ENCODE peak calls at places on chromosome 1, in six cellular contexts. One of them, this sample, is unnamed.

GRCh38 chr1:156154317-156154749 is 948 bp downstream of the SEMA4A start:
- DNase-seq in IMR-90: no peak
- DNase-seq in HepG2: no peak
- DNase-seq in A549: no peak
- DNase-seq in HCT116: no peak
- DNase-seq in SK-N-SH: no peak
- DNase-seq in this sample: no peak

GRCh38 chr1:212635141-212635601 is 26.6 kb downstream of the ATF3 start:
- DNase-seq in IMR-90: peak; percentile 74
- DNase-seq in HepG2: no peak
- DNase-seq in A549: no peak
- DNase-seq in HCT116: no peak
- DNase-seq in SK-N-SH: no peak
- DNase-seq in this sample: no peak

GRCh38 chr1:3004285-3005205 is 16.7 kb upstream of the ACTRT2 start:
- DNase-seq in IMR-90: no peak
- DNase-seq in HepG2: no peak
- DNase-seq in A549: no peak
- DNase-seq in HCT116: no peak
- DNase-seq in SK-N-SH: no peak
- DNase-seq in this sample: no peak

GRCh38 chr1:201751872-201752271 is 77.1 kb upstream of the IPO9 start:
- DNase-seq in IMR-90: peak; percentile 49
- DNase-seq in HepG2: peak; percentile 58
- DNase-seq in A549: no peak
- DNase-seq in HCT116: no peak
- DNase-seq in SK-N-SH: no peak
- DNase-seq in this sample: no peak

GRCh38 chr1:150072959-150073358 is 5.4 kb downstream of the VPS45 start:
- DNase-seq in IMR-90: peak; percentile 55
- DNase-seq in HepG2: no peak
- DNase-seq in A549: peak; percentile 19
- DNase-seq in HCT116: peak; percentile 12
- DNase-seq in SK-N-SH: peak; percentile 26
- DNase-seq in this sample: no peak

GRCh38 chr1:33220701-33221384 is 35.4 kb upstream of the ZNF362 start:
- DNase-seq in IMR-90: no peak
- DNase-seq in HepG2: no peak
- DNase-seq in A549: no peak
- DNase-seq in HCT116: peak; percentile 28
- DNase-seq in SK-N-SH: no peak
- DNase-seq in this sample: no peak

GRCh38 chr1:67559222-67559700 is 125.7 kb upstream of the GADD45A start:
- DNase-seq in IMR-90: peak; percentile 64
- DNase-seq in HepG2: no peak
- DNase-seq in A549: peak; percentile 30
- DNase-seq in HCT116: no peak
- DNase-seq in SK-N-SH: no peak
- DNase-seq in this sample: no peak

GRCh38 chr1:230327892-230328284 is 98.2 kb downstream of the PGBD5 start:
- DNase-seq in IMR-90: no peak
- DNase-seq in HepG2: no peak
- DNase-seq in A549: peak; percentile 28
- DNase-seq in HCT116: no peak
- DNase-seq in SK-N-SH: no peak
- DNase-seq in this sample: no peak

GRCh38 chr1:110765640-110766335 is 91.0 kb upstream of the KCNA3 start:
- DNase-seq in IMR-90: peak; percentile 62
- DNase-seq in HepG2: peak; percentile 25
- DNase-seq in A549: peak; percentile 38
- DNase-seq in HCT116: peak; percentile 10
- DNase-seq in SK-N-SH: peak; percentile 63
- DNase-seq in this sample: no peak

GRCh38 chr1:13593511-13594131 is 10.0 kb downstream of the PDPN start:
- DNase-seq in IMR-90: peak; percentile 36
- DNase-seq in HepG2: no peak
- DNase-seq in A549: no peak
- DNase-seq in HCT116: no peak
- DNase-seq in SK-N-SH: no peak
- DNase-seq in this sample: no peak

GRCh38 chr1:38204698-38205097 is 158.1 kb upstream of the POU3F1 start:
- DNase-seq in IMR-90: no peak
- DNase-seq in HepG2: no peak
- DNase-seq in A549: no peak
- DNase-seq in HCT116: no peak
- DNase-seq in SK-N-SH: no peak
- DNase-seq in this sample: no peak

GRCh38 chr1:180636138-180636537 is 4.3 kb downstream of the XPR1 start:
- DNase-seq in IMR-90: peak; percentile 26
- DNase-seq in HepG2: no peak
- DNase-seq in A549: peak; percentile 35
- DNase-seq in HCT116: no peak
- DNase-seq in SK-N-SH: no peak
- DNase-seq in this sample: no peak

GRCh38 chr1:37865348-37866119 is 6.1 kb upstream of the MTF1 start:
- DNase-seq in IMR-90: peak; percentile 34
- DNase-seq in HepG2: no peak
- DNase-seq in A549: no peak
- DNase-seq in HCT116: peak; percentile 67
- DNase-seq in SK-N-SH: no peak
- DNase-seq in this sample: no peak

GRCh38 chr1:116919802-116920201 is 10.1 kb downstream of the PTGFRN start:
- DNase-seq in IMR-90: no peak
- DNase-seq in HepG2: peak; percentile 18
- DNase-seq in A549: no peak
- DNase-seq in HCT116: no peak
- DNase-seq in SK-N-SH: peak; percentile 37
- DNase-seq in this sample: no peak

GRCh38 chr1:43844114-43844513 is 89.5 kb upstream of the ARTN start:
- DNase-seq in IMR-90: no peak
- DNase-seq in HepG2: no peak
- DNase-seq in A549: peak; percentile 12
- DNase-seq in HCT116: no peak
- DNase-seq in SK-N-SH: no peak
- DNase-seq in this sample: no peak

DNA sequence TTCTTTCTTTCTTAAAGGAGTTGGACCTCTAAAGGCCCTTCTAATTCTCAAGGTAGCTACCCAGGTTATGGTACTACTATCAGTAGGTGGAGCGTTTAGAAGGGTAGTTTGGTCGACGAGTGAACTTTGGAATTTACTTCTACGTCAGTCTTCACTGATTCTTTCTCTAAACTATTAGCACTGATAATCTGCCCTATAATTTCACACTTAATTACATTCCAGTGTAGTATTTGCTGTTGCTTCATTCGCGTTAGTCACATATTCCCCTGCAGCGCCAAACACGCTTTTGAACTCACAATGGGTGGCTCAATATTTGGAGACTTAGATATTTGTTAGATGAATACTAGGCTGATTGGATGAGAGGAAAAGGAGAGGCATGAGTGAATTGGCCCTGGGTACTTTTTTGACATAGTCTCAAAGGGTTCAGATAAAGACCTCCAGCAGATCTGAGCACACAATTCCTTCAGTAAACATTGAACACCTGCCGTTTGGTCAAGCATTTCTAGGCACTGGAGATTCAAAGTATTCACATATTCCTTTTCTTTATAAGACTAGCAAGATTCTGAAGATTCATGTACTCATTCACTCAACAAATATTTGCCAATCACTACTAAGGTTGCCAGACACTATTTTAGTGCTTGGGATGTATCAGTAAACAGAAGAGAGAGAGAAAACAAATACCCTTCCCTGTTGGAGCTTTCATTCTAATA is 929 bp upstream of the FOXJ3 start:
- DNase-seq in IMR-90: peak; percentile 45
- DNase-seq in HepG2: peak; percentile 60
- DNase-seq in A549: peak; percentile 72
- DNase-seq in HCT116: no peak
- DNase-seq in SK-N-SH: no peak
- DNase-seq in this sample: no peak
- TF ChIP-seq RAD21 in IMR-90: no peak
- TF ChIP-seq RAD21 in HepG2: no peak
- TF ChIP-seq RAD21 in A549: no peak
- TF ChIP-seq RAD21 in HCT116: no peak
- TF ChIP-seq RAD21 in SK-N-SH: no peak
- TF ChIP-seq RAD21 in this sample: no peak

GRCh38 chr1:185497177-185497576 is 180.1 kb upstream of the IVNS1ABP start:
- DNase-seq in IMR-90: no peak
- DNase-seq in HepG2: no peak
- DNase-seq in A549: no peak
- DNase-seq in HCT116: no peak
- DNase-seq in SK-N-SH: no peak
- DNase-seq in this sample: no peak

GRCh38 chr1:185490924-185491323 is 173.9 kb upstream of the IVNS1ABP start:
- DNase-seq in IMR-90: no peak
- DNase-seq in HepG2: no peak
- DNase-seq in A549: no peak
- DNase-seq in HCT116: no peak
- DNase-seq in SK-N-SH: no peak
- DNase-seq in this sample: no peak

GRCh38 chr1:185495898-185496297 is 178.9 kb upstream of the IVNS1ABP start:
- DNase-seq in IMR-90: no peak
- DNase-seq in HepG2: no peak
- DNase-seq in A549: no peak
- DNase-seq in HCT116: no peak
- DNase-seq in SK-N-SH: no peak
- DNase-seq in this sample: no peak

GRCh38 chr1:185491604-185492003 is 174.6 kb upstream of the IVNS1ABP start:
- DNase-seq in IMR-90: no peak
- DNase-seq in HepG2: no peak
- DNase-seq in A549: no peak
- DNase-seq in HCT116: no peak
- DNase-seq in SK-N-SH: no peak
- DNase-seq in this sample: no peak

GRCh38 chr1:185495017-185495416 is 178.0 kb upstream of the IVNS1ABP start:
- DNase-seq in IMR-90: no peak
- DNase-seq in HepG2: no peak
- DNase-seq in A549: no peak
- DNase-seq in HCT116: no peak
- DNase-seq in SK-N-SH: no peak
- DNase-seq in this sample: no peak
- TF ChIP-seq RAD21 in IMR-90: no peak
- TF ChIP-seq RAD21 in HepG2: no peak
- TF ChIP-seq RAD21 in A549: no peak
- TF ChIP-seq RAD21 in HCT116: no peak
- TF ChIP-seq RAD21 in SK-N-SH: no peak
- TF ChIP-seq RAD21 in this sample: no peak

DNA sequence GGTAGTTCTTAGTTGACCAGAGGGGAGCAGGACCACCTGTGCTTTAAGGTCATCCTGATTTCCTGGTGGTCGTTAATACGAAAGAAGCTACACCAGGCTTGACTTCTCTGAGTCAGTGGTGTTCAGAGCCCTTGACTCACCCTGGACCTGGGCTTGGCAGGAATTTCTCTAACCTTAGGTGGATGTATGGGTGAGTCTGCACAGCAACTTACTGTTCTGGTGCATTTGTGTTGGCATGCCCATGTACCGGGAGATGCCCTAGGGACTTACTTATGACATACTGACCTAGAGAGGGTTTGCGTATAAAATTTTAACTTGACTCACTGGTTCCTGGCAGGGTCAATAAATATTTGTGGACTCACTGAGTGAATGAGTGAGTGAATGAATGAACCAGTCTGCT is 304.6 kb downstream of the DISC1 start:
- DNase-seq in IMR-90: no peak
- DNase-seq in HepG2: no peak
- DNase-seq in A549: no peak
- DNase-seq in HCT116: no peak
- DNase-seq in SK-N-SH: no peak
- DNase-seq in this sample: no peak
- TF ChIP-seq RAD21 in IMR-90: no peak
- TF ChIP-seq RAD21 in HepG2: no peak
- TF ChIP-seq RAD21 in A549: no peak
- TF ChIP-seq RAD21 in HCT116: no peak
- TF ChIP-seq RAD21 in SK-N-SH: no peak
- TF ChIP-seq RAD21 in this sample: no peak

DNA sequence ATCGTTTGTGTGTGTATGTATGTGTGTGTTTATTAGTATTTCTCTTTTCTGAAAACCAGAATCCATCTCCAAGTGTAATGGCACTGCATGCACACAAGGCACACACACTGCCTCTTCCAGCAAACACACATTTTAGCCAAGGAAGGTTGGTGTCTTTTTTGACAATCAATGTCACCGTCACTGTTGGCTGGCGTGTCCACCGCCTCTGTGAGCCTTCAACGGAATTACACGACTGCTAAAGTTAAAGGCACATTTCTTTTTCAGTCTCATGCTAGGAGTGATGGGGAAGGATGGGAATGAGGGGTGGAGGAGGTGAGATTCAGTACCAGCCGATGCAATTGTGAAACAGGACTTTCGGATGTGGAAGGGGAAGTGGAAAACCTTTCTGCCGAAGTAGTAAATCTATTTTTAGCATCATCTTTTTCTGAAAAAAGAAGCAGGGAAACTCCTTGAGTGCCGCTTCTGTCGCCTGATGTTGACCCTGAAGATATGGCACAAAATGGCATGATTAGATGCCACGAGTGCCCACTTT is 1.4 kb downstream of the ELAVL4 start:
- DNase-seq in IMR-90: no peak
- DNase-seq in HepG2: no peak
- DNase-seq in A549: no peak
- DNase-seq in HCT116: no peak
- DNase-seq in SK-N-SH: no peak
- DNase-seq in this sample: no peak
- TF ChIP-seq RAD21 in IMR-90: no peak
- TF ChIP-seq RAD21 in HepG2: no peak
- TF ChIP-seq RAD21 in A549: no peak
- TF ChIP-seq RAD21 in HCT116: no peak
- TF ChIP-seq RAD21 in SK-N-SH: no peak
- TF ChIP-seq RAD21 in this sample: no peak

GRCh38 chr1:20439282-20439681 is 46.7 kb downstream of the CAMK2N1 start:
- DNase-seq in IMR-90: peak; percentile 55
- DNase-seq in HepG2: no peak
- DNase-seq in A549: peak; percentile 17
- DNase-seq in HCT116: no peak
- DNase-seq in SK-N-SH: no peak
- DNase-seq in this sample: no peak
- TF ChIP-seq RAD21 in IMR-90: no peak
- TF ChIP-seq RAD21 in HepG2: no peak
- TF ChIP-seq RAD21 in A549: no peak
- TF ChIP-seq RAD21 in HCT116: no peak
- TF ChIP-seq RAD21 in SK-N-SH: no peak
- TF ChIP-seq RAD21 in this sample: no peak

This sample was measured in H1.